ENCODE peak calls at places on chromosomes 4 and X, in seven cellular contexts. N is tibial artery, O is foreskin fibroblast, L is neural crest cell, P is Peyer's patch, M is Calu3, U is right atrium auricular region. G is an unnamed sample.

GRCh38 chrX:134171661-134172587 is 65.1 kb upstream of the CCDC160 start:
- DNase-seq in N (peak), O (peak), L (peak), P (peak), M (peak), U (no peak), G (no peak)

GRCh38 chr4:169314906-169315305 is 44.1 kb upstream of the SH3RF1 start:
- DNase-seq in N (peak), O (peak), L (no peak), P (peak), M (peak), U (peak), G (no peak)

GRCh38 chr4:70300215-70300614 is 34.6 kb upstream of the CABS1 start:
- DNase-seq in N (no peak), O (no peak), L (no peak), P (no peak), M (no peak), U (no peak), G (no peak)

GRCh38 chr4:80011636-80012236 is 61.3 kb downstream of the ANTXR2 start:
- DNase-seq in N (no peak), O (peak), L (no peak), P (no peak), M (no peak), U (no peak), G (no peak)

GRCh38 chrX:24168807-24169206 is 19.3 kb downstream of the ZFX start:
- DNase-seq in N (no peak), O (no peak), L (no peak), P (no peak), M (no peak), U (no peak), G (no peak)

GRCh38 chrX:9127991-9128390 is 94.1 kb upstream of the FAM9B start:
- DNase-seq in N (no peak), O (no peak), L (no peak), P (no peak), M (no peak), U (no peak), G (no peak)

GRCh38 chrX:103215037-103215767 is at the start of gene BEX4:
- DNase-seq in N (peak), O (peak), L (peak), P (peak), M (peak), U (peak), G (peak)

GRCh38 chr4:157246959-157247358 is 26.4 kb downstream of the GRIA2 start:
- DNase-seq in N (peak), O (no peak), L (no peak), P (no peak), M (no peak), U (no peak), G (no peak)

GRCh38 chrX:128975716-128976115 is 547.6 kb downstream of the SMARCA1 start:
- DNase-seq in N (no peak), O (no peak), L (peak), P (peak), M (peak), U (no peak), G (no peak)

GRCh38 chr4:158805628-158806471 is 37.0 kb downstream of the FNIP2 start:
- DNase-seq in N (peak), O (peak), L (no peak), P (peak), M (peak), U (no peak), G (peak)

DNA sequence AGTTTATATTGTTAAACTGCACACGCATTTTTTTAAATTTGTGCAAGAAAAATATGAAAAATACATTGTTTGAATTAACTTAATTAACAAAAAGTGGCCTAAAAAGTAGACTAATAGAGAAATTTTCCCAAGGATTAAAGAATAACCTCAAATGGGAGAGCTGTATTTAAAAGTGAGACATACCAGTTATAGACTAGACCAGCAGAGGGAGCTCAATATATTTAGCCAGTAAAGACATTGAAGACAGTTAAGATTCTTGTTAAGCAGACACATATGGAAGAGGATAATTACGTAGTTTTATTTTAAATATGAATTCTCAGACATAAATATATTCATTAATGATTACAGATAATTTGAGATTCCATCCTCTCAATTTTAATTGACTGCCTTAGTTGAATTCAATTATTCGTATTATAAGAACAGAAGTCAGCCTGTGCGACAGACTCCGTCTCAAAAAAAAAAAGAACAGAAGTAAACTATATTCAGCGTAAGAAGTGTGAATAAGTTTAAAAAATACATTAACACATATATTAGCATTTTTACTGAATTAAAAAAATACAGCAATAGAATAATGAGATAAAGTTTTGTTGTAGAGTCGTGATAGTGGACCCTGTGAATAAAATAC is 64.8 kb downstream of the GLRA3 start:
- DNase-seq in N (no peak), O (peak), L (no peak), P (no peak), M (no peak), U (no peak), G (no peak)
- TF ChIP-seq CTCF in N (peak), O (peak), L (peak), P (peak), M (no peak), U (peak), G (peak)

GRCh38 chr4:3323071-3323481 is 30.3 kb downstream of the RGS12 start:
- DNase-seq in N (no peak), O (no peak), L (no peak), P (no peak), M (no peak), U (peak), G (no peak)

GRCh38 chr4:3322059-3322550 is 29.3 kb downstream of the RGS12 start:
- DNase-seq in N (no peak), O (peak), L (peak), P (no peak), M (no peak), U (peak), G (no peak)

GRCh38 chr4:3321295-3321889 is 28.6 kb downstream of the RGS12 start:
- DNase-seq in N (peak), O (peak), L (no peak), P (no peak), M (no peak), U (peak), G (no peak)

GRCh38 chr4:3320361-3321023 is 27.7 kb downstream of the RGS12 start:
- DNase-seq in N (no peak), O (no peak), L (no peak), P (no peak), M (no peak), U (peak), G (no peak)

DNA sequence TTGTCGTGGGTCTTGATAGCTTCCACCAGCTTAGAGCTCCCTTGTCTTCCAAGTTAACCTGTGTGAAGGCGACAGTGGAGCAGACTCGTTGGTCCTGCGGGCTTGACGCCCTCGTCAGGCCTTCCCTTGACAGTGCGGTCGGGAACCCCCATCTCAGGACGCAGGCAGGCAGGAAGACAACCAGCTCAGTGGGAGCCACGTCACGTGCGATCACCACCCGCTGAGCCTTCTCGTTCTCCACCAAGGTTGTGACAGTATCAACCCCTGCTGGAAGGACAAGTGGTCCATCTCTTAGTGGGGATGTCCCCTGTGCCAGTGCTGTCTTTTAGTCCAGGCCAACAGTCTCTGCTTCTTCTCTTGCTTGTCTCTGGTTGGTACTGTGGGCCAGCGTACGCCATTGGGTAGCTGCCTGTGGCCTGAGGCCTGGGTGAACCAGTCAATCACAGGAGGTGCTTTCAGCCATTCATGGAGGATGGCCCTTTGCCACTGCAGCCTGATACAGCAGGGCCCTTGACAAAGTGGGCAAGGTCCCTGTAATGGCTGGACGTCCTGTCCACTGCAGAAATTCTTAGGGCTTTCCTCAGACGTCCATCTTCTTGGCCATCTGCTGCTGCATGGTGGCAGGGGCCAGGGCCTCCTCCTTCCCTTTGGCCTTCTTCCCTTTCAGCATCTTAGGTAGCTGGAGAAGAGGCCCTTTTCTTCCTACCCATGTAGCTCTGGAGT is 31.4 kb downstream of the RGS12 start:
- DNase-seq in N (no peak), O (no peak), L (no peak), P (no peak), M (no peak), U (peak), G (no peak)
- TF ChIP-seq CTCF in N (no peak), O (no peak), L (no peak), P (no peak), M (no peak), U (no peak), G (no peak)

DNA sequence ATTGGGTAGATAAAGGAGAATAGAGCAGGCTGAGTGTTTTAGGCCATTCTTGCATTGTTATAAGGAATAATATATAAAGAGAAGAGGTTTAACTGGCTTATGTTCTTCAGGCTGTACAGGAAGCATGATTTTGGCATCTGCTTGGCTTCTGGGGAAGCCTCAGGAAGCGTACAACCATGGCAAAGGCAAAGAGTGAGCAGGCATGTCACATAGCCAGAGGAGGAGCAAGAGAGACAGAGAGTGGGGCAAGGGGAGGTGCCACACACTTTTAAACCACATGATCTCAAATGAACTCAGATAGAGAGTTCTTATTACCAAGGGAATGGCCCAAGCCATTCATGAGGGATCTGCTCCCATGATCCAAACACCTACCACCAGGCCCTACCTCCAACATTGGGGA is 4.4 kb upstream of the METTL14 start:
- DNase-seq in N (no peak), O (no peak), L (no peak), P (no peak), M (no peak), U (no peak), G (no peak)
- TF ChIP-seq CTCF in N (no peak), O (no peak), L (no peak), P (no peak), M (no peak), U (no peak), G (no peak)

GRCh38 chr4:41044165-41044564 is 170.2 kb downstream of the APBB2 start:
- DNase-seq in N (no peak), O (no peak), L (no peak), P (no peak), M (no peak), U (no peak), G (no peak)
- TF ChIP-seq CTCF in N (no peak), O (no peak), L (peak), P (no peak), M (no peak), U (peak), G (peak)

G was measured in retinal pigment epithelial cell.